ENCODE peak calls at places on chromosomes 7 and 10, in nine cellular contexts. B, J, H, K, A, I, Q, T and G are unnamed samples.
A peak's percentile ranks its signal among the peaks of the same experiment; 100 is the strongest.

GRCh38 chr7:80078159-80078731 is 56.4 kb upstream of the GNAI1 start:
- DNase-seq in T (no peak), A (no peak), J (no peak), K (peak; percentile 37), Q (no peak), I (peak; percentile 48), H (no peak), B (no peak), G (no peak)

GRCh38 chr7:153193144-153193595 is 433.6 kb downstream of the ACTR3B start:
- DNase-seq in J (no peak), K (no peak), T (peak; percentile 9), Q (peak; percentile 20), A (no peak), H (no peak), I (no peak), B (peak; percentile 33), G (peak; percentile 12)

GRCh38 chr10:112175409-112175808 is 8.2 kb downstream of the GPAM start:
- DNase-seq in Q (no peak), K (no peak), H (no peak), T (no peak), I (no peak), J (no peak), A (no peak), B (no peak), G (no peak)

GRCh38 chr7:97126483-97127171 is 9.1 kb downstream of the SDHAF3 start:
- DNase-seq in I (no peak), H (no peak), Q (no peak), T (no peak), K (no peak), A (no peak), J (no peak), B (no peak), G (no peak)

GRCh38 chr7:20541615-20542349 is 73.7 kb upstream of the ABCB5 start:
- DNase-seq in T (no peak), H (no peak), A (no peak), J (no peak), B (no peak), Q (no peak), I (no peak), K (no peak), G (no peak)

GRCh38 chr7:72190919-72191318 is 221.2 kb downstream of the CALN1 start:
- DNase-seq in A (no peak), H (no peak), Q (no peak), I (no peak), B (no peak), J (no peak), K (no peak), T (no peak), G (no peak)

GRCh38 chr7:54798569-54798968 is 39.6 kb upstream of the SEC61G start:
- DNase-seq in Q (no peak), I (no peak), K (no peak), J (no peak), A (no peak), H (no peak), B (no peak), T (no peak), G (no peak)

GRCh38 chr10:93030409-93030808 is 30.2 kb upstream of the CYP26C1 start:
- DNase-seq in J (no peak), Q (no peak), B (no peak), H (no peak), T (no peak), I (peak; percentile 39), K (peak; percentile 84), A (no peak), G (no peak)

GRCh38 chr7:1914321-1914720 is 244.2 kb downstream of the ELFN1 start:
- DNase-seq in T (no peak), I (no peak), K (no peak), A (no peak), H (no peak), J (no peak), Q (no peak), B (no peak), G (no peak)

GRCh38 chr7:1500064-1500807 is 4.0 kb downstream of the INTS1 start:
- DNase-seq in J (no peak), I (no peak), Q (no peak), A (no peak), T (no peak), H (no peak), B (no peak), K (no peak), G (no peak)

GRCh38 chr7:47375121-47375551 is 206.8 kb downstream of the TNS3 start:
- DNase-seq in H (no peak), B (no peak), J (no peak), A (no peak), I (no peak), T (peak; percentile 2), K (peak; percentile 84), Q (no peak), G (no peak)

DNA sequence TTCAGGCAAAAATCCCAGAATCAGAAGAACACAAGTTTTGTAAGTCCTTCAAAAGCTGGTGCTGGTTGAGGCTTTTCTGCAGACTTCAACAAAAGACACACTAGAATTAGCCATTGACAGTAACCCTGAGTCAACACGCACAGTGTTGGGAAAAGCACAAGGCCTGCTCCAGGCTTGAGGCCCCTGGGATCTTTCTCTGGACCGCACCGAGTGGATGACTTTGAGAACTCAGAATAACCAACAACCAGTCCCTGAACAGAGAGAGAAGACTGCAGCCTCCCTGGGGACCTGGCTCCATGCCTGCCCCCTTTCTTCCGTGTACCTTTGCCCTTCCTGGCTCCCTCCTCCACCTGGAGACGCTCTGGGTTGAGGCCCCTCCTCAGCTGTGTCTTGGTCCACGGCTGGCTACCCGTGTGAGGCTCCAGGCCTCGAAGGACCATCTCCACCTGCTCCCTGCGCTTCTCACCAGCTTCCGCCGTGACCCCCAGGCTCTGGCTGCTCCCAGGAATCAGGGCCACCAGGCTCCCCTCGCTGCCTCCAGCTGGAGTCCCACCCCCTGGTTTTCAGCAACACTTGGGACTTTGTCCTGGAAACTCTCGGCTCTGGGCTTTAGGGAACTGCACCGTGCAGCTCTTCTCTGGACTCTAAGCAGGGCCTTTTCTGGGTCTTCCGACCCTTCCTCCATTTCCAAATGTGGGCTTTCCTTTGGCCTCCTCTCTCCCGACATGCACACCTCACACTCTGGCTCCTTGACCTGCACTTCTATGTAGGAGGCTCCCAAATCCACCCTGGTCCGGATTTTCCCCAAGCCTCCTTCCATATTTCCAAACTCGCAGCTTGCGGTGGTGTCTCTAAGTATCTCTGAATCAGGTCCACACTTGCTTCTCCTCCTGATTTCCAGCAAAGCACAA is 28.2 kb downstream of the DIP2C start:
- DNase-seq in H (no peak), A (no peak), B (no peak), K (no peak), Q (no peak), I (no peak), T (peak; percentile 57), J (no peak), G (no peak)
- H3K27ac ChIP-seq in H (no peak overlapping the region), A (peak overlapping the region; percentile 53), B (no peak overlapping the region), K (no peak overlapping the region), Q (peak overlapping the region; percentile 83), I (no peak overlapping the region), T (peak overlapping the region; percentile 82), J (no peak overlapping the region), G (no peak overlapping the region)

GRCh38 chr7:15822123-15822495 is 135.6 kb upstream of the MEOX2 start:
- DNase-seq in A (no peak), H (no peak), K (no peak), T (no peak), J (no peak), I (no peak), Q (no peak), B (no peak), G (no peak)

GRCh38 chr7:15821484-15822122 is 135.1 kb upstream of the MEOX2 start:
- DNase-seq in A (no peak), K (no peak), J (no peak), B (no peak), T (no peak), H (no peak), I (no peak), Q (no peak), G (no peak)

DNA sequence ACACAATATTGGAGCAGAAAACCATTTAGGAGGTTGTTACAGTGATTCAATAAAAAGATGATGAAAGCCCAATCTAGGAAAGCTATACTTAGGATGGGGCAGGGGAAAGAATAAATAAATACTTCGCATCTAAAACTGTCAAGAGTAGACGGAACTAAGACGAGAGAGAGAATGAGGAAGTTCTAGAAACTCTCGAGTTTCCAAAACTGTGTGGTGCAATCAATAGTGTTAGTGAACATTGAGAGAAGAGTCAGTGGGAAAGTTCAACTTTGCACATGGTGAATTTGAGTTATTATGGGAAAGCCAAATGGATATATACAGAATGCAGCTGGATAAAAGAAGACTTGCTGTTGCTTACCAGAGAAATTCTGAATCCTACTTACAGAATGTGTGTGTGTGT is 133.8 kb upstream of the MEOX2 start:
- DNase-seq in I (no peak), K (no peak), T (no peak), J (no peak), B (no peak), Q (no peak), A (no peak), H (no peak), G (no peak)
- H3K4me1 ChIP-seq in I (no peaks in the 10 kb centered on the region), K (no peaks in the 10 kb centered on the region), T (no peaks in the 10 kb centered on the region), J (no peaks in the 10 kb centered on the region), B (no peaks in the 10 kb centered on the region), Q (no peaks in the 10 kb centered on the region), A (no peaks in the 10 kb centered on the region), H (no peaks in the 10 kb centered on the region), G (no peaks in the 10 kb centered on the region)

GRCh38 chr10:125734823-125735222 is 15.3 kb downstream of the EDRF1 start:
- DNase-seq in J (no peak), T (no peak), Q (no peak), H (no peak), A (no peak), K (no peak), B (no peak), I (no peak), G (no peak)

GRCh38 chr10:125734148-125734547 is 14.6 kb downstream of the EDRF1 start:
- DNase-seq in J (no peak), I (no peak), H (no peak), T (no peak), K (no peak), B (no peak), A (no peak), Q (no peak), G (no peak)

GRCh38 chr10:125742465-125742864 is 23.0 kb downstream of the EDRF1 start:
- DNase-seq in A (no peak), H (no peak), K (no peak), B (no peak), J (no peak), I (peak; percentile 29), T (no peak), Q (no peak), G (peak; percentile 12)

GRCh38 chr10:125739994-125740679 is 20.6 kb downstream of the EDRF1 start:
- DNase-seq in B (no peak), K (no peak), I (no peak), T (no peak), H (no peak), A (no peak), J (no peak), Q (no peak), G (no peak)
- H3K27ac ChIP-seq in B (no peak overlapping the region), K (no peak overlapping the region), I (no peak overlapping the region), T (no peak overlapping the region), H (no peak overlapping the region), A (no peak overlapping the region), J (no peak overlapping the region), Q (no peak overlapping the region), G (no peak overlapping the region)

DNA sequence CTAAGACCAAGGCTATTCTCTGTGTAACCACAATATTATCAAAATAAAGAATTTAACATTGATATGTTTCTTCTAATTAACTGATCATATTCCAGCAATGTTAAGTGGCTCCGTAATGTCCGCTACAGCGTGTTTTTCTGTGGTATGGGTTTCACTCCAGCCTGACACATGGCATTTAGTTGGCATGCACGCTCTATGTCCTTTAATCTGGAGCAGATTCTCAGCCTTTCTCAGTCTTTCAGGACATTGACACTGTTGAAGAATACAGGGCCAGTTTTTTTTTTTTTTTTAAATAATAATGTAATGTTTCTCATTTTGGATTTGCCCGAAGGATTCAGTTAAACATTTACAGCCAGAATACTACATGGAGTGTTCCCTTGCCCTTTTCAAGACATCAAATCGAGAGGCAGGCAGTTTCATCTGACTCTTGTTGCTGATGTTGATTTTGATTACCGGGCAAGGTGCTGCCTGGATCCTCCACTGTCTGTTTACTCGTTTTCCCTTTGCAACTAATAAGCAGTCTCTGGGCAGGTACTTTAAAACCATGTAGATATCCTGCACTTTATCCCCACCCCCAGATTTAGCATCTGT is 97.5 kb upstream of the GJD4 start:
- DNase-seq in J (no peak), K (no peak), I (no peak), A (no peak), H (no peak), B (no peak), Q (no peak), T (no peak), G (no peak)
- H3K4me1 ChIP-seq in J (no peaks in the 10 kb centered on the region), K (no peaks in the 10 kb centered on the region), I (no peaks in the 10 kb centered on the region), A (no peaks in the 10 kb centered on the region), H (no peaks in the 10 kb centered on the region), B (peaks cover 6% of the 10 kb centered on the region), Q (peaks cover 11% of the 10 kb centered on the region), T (no peaks in the 10 kb centered on the region), G (peaks cover 64% of the 10 kb centered on the region)